ENCODE peak calls at places on chromosomes 3 and 15, in eight cellular contexts. One of them, this sample, is unnamed.
A peak's percentile ranks its signal among the peaks of the same experiment; 100 is the strongest.

GRCh38 chr3:31729082-31729481 is 196.4 kb downstream of the STT3B start:
- DNase-seq in WERI-Rb-1: no peak
- DNase-seq in activated B cell treated with CpG ODN at 0.5 μM for 24 hours: no peak
- DNase-seq in bronchial epithelial cell: peak; percentile 58
- DNase-seq in type B pancreatic cell: no peak
- DNase-seq in Panc1: no peak
- DNase-seq in ovary: no peak
- DNase-seq in left ventricle myocardium inferior: no peak
- DNase-seq in this sample: no peak

GRCh38 chr3:189167027-189167766 is 4.6 kb upstream of the TPRG1 start:
- DNase-seq in WERI-Rb-1: no peak
- DNase-seq in activated B cell treated with CpG ODN at 0.5 μM for 24 hours: no peak
- DNase-seq in bronchial epithelial cell: peak; percentile 94
- DNase-seq in type B pancreatic cell: no peak
- DNase-seq in Panc1: no peak
- DNase-seq in ovary: no peak
- DNase-seq in left ventricle myocardium inferior: no peak
- DNase-seq in this sample: no peak

GRCh38 chr3:171846594-171846993 is 3.4 kb downstream of the TMEM212 start:
- DNase-seq in WERI-Rb-1: no peak
- DNase-seq in activated B cell treated with CpG ODN at 0.5 μM for 24 hours: no peak
- DNase-seq in bronchial epithelial cell: peak; percentile 50
- DNase-seq in type B pancreatic cell: no peak
- DNase-seq in Panc1: no peak
- DNase-seq in ovary: no peak
- DNase-seq in left ventricle myocardium inferior: no peak
- DNase-seq in this sample: no peak

GRCh38 chr3:52873433-52874159 is 23.8 kb downstream of the STIMATE start:
- DNase-seq in WERI-Rb-1: no peak
- DNase-seq in activated B cell treated with CpG ODN at 0.5 μM for 24 hours: no peak
- DNase-seq in bronchial epithelial cell: peak; percentile 53
- DNase-seq in type B pancreatic cell: no peak
- DNase-seq in Panc1: no peak
- DNase-seq in ovary: no peak
- DNase-seq in left ventricle myocardium inferior: no peak
- DNase-seq in this sample: no peak

GRCh38 chr15:78739996-78740903 is 71.0 kb downstream of the ADAMTS7 start:
- DNase-seq in WERI-Rb-1: peak; percentile 87
- DNase-seq in activated B cell treated with CpG ODN at 0.5 μM for 24 hours: no peak
- DNase-seq in bronchial epithelial cell: peak; percentile 40
- DNase-seq in type B pancreatic cell: peak; percentile 75
- DNase-seq in Panc1: no peak
- DNase-seq in ovary: no peak
- DNase-seq in left ventricle myocardium inferior: no peak
- DNase-seq in this sample: no peak

GRCh38 chr3:10437272-10437994 is 68.0 kb downstream of the ATP2B2 start:
- DNase-seq in WERI-Rb-1: no peak
- DNase-seq in activated B cell treated with CpG ODN at 0.5 μM for 24 hours: no peak
- DNase-seq in bronchial epithelial cell: peak; percentile 91
- DNase-seq in type B pancreatic cell: no peak
- DNase-seq in Panc1: no peak
- DNase-seq in ovary: no peak
- DNase-seq in left ventricle myocardium inferior: no peak
- DNase-seq in this sample: no peak

GRCh38 chr3:123678108-123678511 is 93.3 kb upstream of the HACD2 start:
- DNase-seq in WERI-Rb-1: no peak
- DNase-seq in activated B cell treated with CpG ODN at 0.5 μM for 24 hours: no peak
- DNase-seq in bronchial epithelial cell: peak; percentile 55
- DNase-seq in type B pancreatic cell: no peak
- DNase-seq in Panc1: no peak
- DNase-seq in ovary: peak; percentile 52
- DNase-seq in left ventricle myocardium inferior: no peak
- DNase-seq in this sample: no peak

GRCh38 chr3:42275217-42275616 is 9.2 kb upstream of the CCK start:
- DNase-seq in WERI-Rb-1: no peak
- DNase-seq in activated B cell treated with CpG ODN at 0.5 μM for 24 hours: no peak
- DNase-seq in bronchial epithelial cell: no peak
- DNase-seq in type B pancreatic cell: no peak
- DNase-seq in Panc1: no peak
- DNase-seq in ovary: no peak
- DNase-seq in left ventricle myocardium inferior: no peak
- DNase-seq in this sample: no peak

GRCh38 chr15:69665641-69666091 is 213.0 kb downstream of the RPLP1 start:
- DNase-seq in WERI-Rb-1: peak; percentile 66
- DNase-seq in activated B cell treated with CpG ODN at 0.5 μM for 24 hours: no peak
- DNase-seq in bronchial epithelial cell: no peak
- DNase-seq in type B pancreatic cell: no peak
- DNase-seq in Panc1: no peak
- DNase-seq in ovary: peak; percentile 60
- DNase-seq in left ventricle myocardium inferior: no peak
- DNase-seq in this sample: no peak

GRCh38 chr3:10695595-10696285 is 120.3 kb upstream of the SLC6A11 start:
- DNase-seq in WERI-Rb-1: no peak
- DNase-seq in activated B cell treated with CpG ODN at 0.5 μM for 24 hours: no peak
- DNase-seq in bronchial epithelial cell: no peak
- DNase-seq in type B pancreatic cell: no peak
- DNase-seq in Panc1: no peak
- DNase-seq in ovary: no peak
- DNase-seq in left ventricle myocardium inferior: no peak
- DNase-seq in this sample: no peak

GRCh38 chr15:48965972-48966371 is 2.3 kb upstream of the SHC4 start:
- DNase-seq in WERI-Rb-1: peak; percentile 47
- DNase-seq in activated B cell treated with CpG ODN at 0.5 μM for 24 hours: no peak
- DNase-seq in bronchial epithelial cell: peak; percentile 80
- DNase-seq in type B pancreatic cell: no peak
- DNase-seq in Panc1: no peak
- DNase-seq in ovary: no peak
- DNase-seq in left ventricle myocardium inferior: no peak
- DNase-seq in this sample: no peak

GRCh38 chr3:17986393-17986816 is 244.0 kb upstream of the TBC1D5 start:
- DNase-seq in WERI-Rb-1: no peak
- DNase-seq in activated B cell treated with CpG ODN at 0.5 μM for 24 hours: no peak
- DNase-seq in bronchial epithelial cell: peak; percentile 61
- DNase-seq in type B pancreatic cell: no peak
- DNase-seq in Panc1: no peak
- DNase-seq in ovary: no peak
- DNase-seq in left ventricle myocardium inferior: no peak
- DNase-seq in this sample: no peak

GRCh38 chr15:99618941-99619411 is 53.2 kb downstream of the MEF2A start:
- DNase-seq in WERI-Rb-1: no peak
- DNase-seq in activated B cell treated with CpG ODN at 0.5 μM for 24 hours: no peak
- DNase-seq in bronchial epithelial cell: peak; percentile 62
- DNase-seq in type B pancreatic cell: no peak
- DNase-seq in Panc1: no peak
- DNase-seq in ovary: no peak
- DNase-seq in left ventricle myocardium inferior: no peak
- DNase-seq in this sample: no peak

GRCh38 chr15:55784284-55784683 is 41.3 kb upstream of the PRTG start:
- DNase-seq in WERI-Rb-1: no peak
- DNase-seq in activated B cell treated with CpG ODN at 0.5 μM for 24 hours: no peak
- DNase-seq in bronchial epithelial cell: no peak
- DNase-seq in type B pancreatic cell: no peak
- DNase-seq in Panc1: no peak
- DNase-seq in ovary: no peak
- DNase-seq in left ventricle myocardium inferior: no peak
- DNase-seq in this sample: no peak

GRCh38 chr3:39528844-39529243 is 61.4 kb downstream of the MOBP start:
- DNase-seq in WERI-Rb-1: no peak
- DNase-seq in activated B cell treated with CpG ODN at 0.5 μM for 24 hours: no peak
- DNase-seq in bronchial epithelial cell: no peak
- DNase-seq in type B pancreatic cell: no peak
- DNase-seq in Panc1: no peak
- DNase-seq in ovary: no peak
- DNase-seq in left ventricle myocardium inferior: no peak
- DNase-seq in this sample: no peak

GRCh38 chr15:88454867-88455810 is 12.0 kb downstream of the MRPL46 start:
- DNase-seq in WERI-Rb-1: peak; percentile 91
- DNase-seq in activated B cell treated with CpG ODN at 0.5 μM for 24 hours: no peak
- DNase-seq in bronchial epithelial cell: peak; percentile 64
- DNase-seq in type B pancreatic cell: peak; percentile 68
- DNase-seq in Panc1: peak; percentile 28
- DNase-seq in ovary: peak; percentile 28
- DNase-seq in left ventricle myocardium inferior: peak; percentile 52
- DNase-seq in this sample: peak; percentile 47

GRCh38 chr3:38031022-38031994 is 1.9 kb upstream of the PLCD1 start:
- DNase-seq in WERI-Rb-1: no peak
- DNase-seq in activated B cell treated with CpG ODN at 0.5 μM for 24 hours: no peak
- DNase-seq in bronchial epithelial cell: peak; percentile 90
- DNase-seq in type B pancreatic cell: no peak
- DNase-seq in Panc1: no peak
- DNase-seq in ovary: no peak
- DNase-seq in left ventricle myocardium inferior: no peak
- DNase-seq in this sample: no peak

GRCh38 chr3:133855772-133856171 is 39.9 kb downstream of the RAB6B start:
- DNase-seq in WERI-Rb-1: no peak
- DNase-seq in activated B cell treated with CpG ODN at 0.5 μM for 24 hours: no peak
- DNase-seq in bronchial epithelial cell: no peak
- DNase-seq in type B pancreatic cell: no peak
- DNase-seq in Panc1: no peak
- DNase-seq in ovary: no peak
- DNase-seq in left ventricle myocardium inferior: no peak
- DNase-seq in this sample: no peak

DNA sequence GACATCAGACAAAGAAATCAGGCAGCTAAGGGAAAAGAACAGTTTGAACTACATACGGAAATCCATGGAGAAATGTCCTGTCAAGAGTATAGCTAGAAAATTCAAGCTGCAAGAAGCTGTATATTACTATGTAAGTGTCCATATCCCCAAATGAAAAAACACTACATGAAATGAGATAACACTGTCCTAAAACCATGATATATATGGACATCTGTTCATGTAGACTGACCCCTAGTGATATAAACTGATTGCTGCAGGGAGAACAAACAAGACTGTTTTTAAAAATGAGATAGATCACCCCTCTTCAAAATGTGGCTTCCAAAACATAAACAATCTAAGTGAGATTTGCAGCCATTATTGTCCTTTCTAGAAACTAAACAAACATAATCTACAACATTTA is 985.6 kb downstream of the EPHA3 start:
- DNase-seq in WERI-Rb-1: no peak
- DNase-seq in activated B cell treated with CpG ODN at 0.5 μM for 24 hours: no peak
- DNase-seq in bronchial epithelial cell: peak; percentile 30
- DNase-seq in type B pancreatic cell: no peak
- DNase-seq in Panc1: no peak
- DNase-seq in ovary: no peak
- DNase-seq in left ventricle myocardium inferior: no peak
- DNase-seq in this sample: no peak
- TF ChIP-seq CTCF in WERI-Rb-1: peak; percentile 17
- TF ChIP-seq CTCF in activated B cell treated with CpG ODN at 0.5 μM for 24 hours: no peak
- TF ChIP-seq CTCF in bronchial epithelial cell: peak; percentile 37
- TF ChIP-seq CTCF in type B pancreatic cell: peak; percentile 76
- TF ChIP-seq CTCF in Panc1: peak; percentile 60
- TF ChIP-seq CTCF in ovary: no peak
- TF ChIP-seq CTCF in left ventricle myocardium inferior: peak; percentile 55
- TF ChIP-seq CTCF in this sample: peak; percentile 58

GRCh38 chr15:80308002-80308401 is 56.0 kb upstream of the CTXND1 start:
- DNase-seq in WERI-Rb-1: peak; percentile 32
- DNase-seq in activated B cell treated with CpG ODN at 0.5 μM for 24 hours: no peak
- DNase-seq in bronchial epithelial cell: no peak
- DNase-seq in type B pancreatic cell: no peak
- DNase-seq in Panc1: no peak
- DNase-seq in ovary: no peak
- DNase-seq in left ventricle myocardium inferior: no peak
- DNase-seq in this sample: no peak

GRCh38 chr15:80310776-80311175 is 58.8 kb upstream of the CTXND1 start:
- DNase-seq in WERI-Rb-1: no peak
- DNase-seq in activated B cell treated with CpG ODN at 0.5 μM for 24 hours: no peak
- DNase-seq in bronchial epithelial cell: no peak
- DNase-seq in type B pancreatic cell: no peak
- DNase-seq in Panc1: no peak
- DNase-seq in ovary: no peak
- DNase-seq in left ventricle myocardium inferior: no peak
- DNase-seq in this sample: no peak

DNA sequence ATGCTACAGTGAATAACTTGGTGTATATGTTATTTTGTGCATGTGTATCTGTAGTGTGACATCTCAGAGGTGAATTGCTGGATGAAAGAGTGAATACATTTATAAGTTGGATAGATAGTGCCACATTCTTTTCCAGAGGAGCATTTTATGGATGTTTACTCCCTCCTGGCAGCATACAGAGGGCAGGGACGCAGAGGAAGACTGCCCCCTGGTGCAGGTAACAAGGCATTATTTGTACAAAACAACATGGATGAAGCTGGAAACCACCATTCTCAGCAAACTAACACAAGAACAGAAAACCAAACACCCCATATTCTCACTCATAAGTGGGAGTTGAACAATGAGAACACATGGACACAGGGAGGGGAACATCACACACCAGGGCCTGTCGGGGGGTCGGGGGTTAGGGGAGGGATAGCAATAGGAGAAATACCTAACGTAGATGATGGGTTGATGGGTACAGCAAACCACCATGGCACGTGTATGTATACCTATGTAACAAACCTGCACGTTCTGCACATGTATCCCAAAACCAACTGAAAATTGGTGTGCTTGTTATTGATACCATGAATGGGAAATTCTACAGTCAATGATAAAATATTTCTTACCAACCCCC is 57.9 kb upstream of the CTXND1 start:
- DNase-seq in WERI-Rb-1: peak; percentile 39
- DNase-seq in activated B cell treated with CpG ODN at 0.5 μM for 24 hours: no peak
- DNase-seq in bronchial epithelial cell: peak; percentile 30
- DNase-seq in type B pancreatic cell: no peak
- DNase-seq in Panc1: no peak
- DNase-seq in ovary: no peak
- DNase-seq in left ventricle myocardium inferior: no peak
- DNase-seq in this sample: no peak
- TF ChIP-seq CTCF in WERI-Rb-1: peak; percentile 57
- TF ChIP-seq CTCF in activated B cell treated with CpG ODN at 0.5 μM for 24 hours: no peak
- TF ChIP-seq CTCF in bronchial epithelial cell: peak; percentile 63
- TF ChIP-seq CTCF in type B pancreatic cell: peak; percentile 78
- TF ChIP-seq CTCF in Panc1: peak; percentile 64
- TF ChIP-seq CTCF in ovary: no peak
- TF ChIP-seq CTCF in left ventricle myocardium inferior: peak; percentile 62
- TF ChIP-seq CTCF in this sample: peak; percentile 35

GRCh38 chr3:121834734-121835709 is at the start of the genes EAF2 and IQCB1:
- DNase-seq in WERI-Rb-1: peak; percentile 96
- DNase-seq in activated B cell treated with CpG ODN at 0.5 μM for 24 hours: peak; percentile 93
- DNase-seq in bronchial epithelial cell: peak; percentile 93
- DNase-seq in type B pancreatic cell: peak; percentile 92
- DNase-seq in Panc1: peak; percentile 87
- DNase-seq in ovary: peak; percentile 94
- DNase-seq in left ventricle myocardium inferior: peak; percentile 93
- DNase-seq in this sample: peak; percentile 82
- TF ChIP-seq CTCF in WERI-Rb-1: no peak
- TF ChIP-seq CTCF in activated B cell treated with CpG ODN at 0.5 μM for 24 hours: no peak
- TF ChIP-seq CTCF in bronchial epithelial cell: no peak
- TF ChIP-seq CTCF in type B pancreatic cell: no peak
- TF ChIP-seq CTCF in Panc1: no peak
- TF ChIP-seq CTCF in ovary: no peak
- TF ChIP-seq CTCF in left ventricle myocardium inferior: no peak
- TF ChIP-seq CTCF in this sample: no peak

DNA sequence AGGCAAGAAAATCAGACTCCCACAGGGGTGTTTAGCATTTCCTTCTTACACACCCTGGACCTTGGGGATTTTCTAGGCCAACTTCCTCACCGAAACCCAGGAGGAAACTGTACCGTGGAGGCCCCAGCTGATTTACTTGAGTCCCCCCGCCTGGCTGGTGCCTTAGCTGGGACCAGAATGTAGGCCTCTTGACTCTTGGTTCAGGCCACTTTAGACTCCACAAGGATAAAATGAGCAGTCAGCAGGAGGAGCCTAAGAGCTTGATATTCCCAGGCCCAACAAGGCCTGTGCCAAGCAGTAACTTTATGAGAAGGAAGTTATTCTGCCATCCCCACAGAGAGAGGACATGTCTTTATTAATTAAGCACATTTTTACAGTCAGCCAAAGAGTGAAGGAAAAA is 4.6 kb upstream of the APBA2 start:
- DNase-seq in WERI-Rb-1: no peak
- DNase-seq in activated B cell treated with CpG ODN at 0.5 μM for 24 hours: no peak
- DNase-seq in bronchial epithelial cell: no peak
- DNase-seq in type B pancreatic cell: no peak
- DNase-seq in Panc1: no peak
- DNase-seq in ovary: no peak
- DNase-seq in left ventricle myocardium inferior: no peak
- DNase-seq in this sample: no peak
- TF ChIP-seq CTCF in WERI-Rb-1: no peak
- TF ChIP-seq CTCF in activated B cell treated with CpG ODN at 0.5 μM for 24 hours: no peak
- TF ChIP-seq CTCF in bronchial epithelial cell: no peak
- TF ChIP-seq CTCF in type B pancreatic cell: no peak
- TF ChIP-seq CTCF in Panc1: no peak
- TF ChIP-seq CTCF in ovary: no peak
- TF ChIP-seq CTCF in left ventricle myocardium inferior: peak; percentile 12
- TF ChIP-seq CTCF in this sample: peak; percentile 9